ENCODE peak calls at places on chromosome 7, in six cellular contexts. One of them, this sample, is unnamed. For H3K4me1, the result is how much of the 10 kb centered on the place peaks cover.

GRCh38 chr7:148815612-148816011 is 68.5 kb downstream of the EZH2 start:
- DNase-seq in GM23248: no peak
- DNase-seq in aorta: no peak
- DNase-seq in CD8-positive, alpha-beta T cell: no peak
- DNase-seq in adrenal gland: no peak
- DNase-seq in left ventricle myocardium inferior: no peak
- DNase-seq in this sample: no peak

GRCh38 chr7:149884016-149884415 is 10.2 kb downstream of the ATP6V0E2 start:
- DNase-seq in adrenal gland: peak
- DNase-seq in CD8-positive, alpha-beta T cell: no peak
- DNase-seq in GM23248: no peak
- DNase-seq in aorta: peak
- DNase-seq in left ventricle myocardium inferior: no peak
- DNase-seq in this sample: peak

GRCh38 chr7:4958477-4959301 is at the start of gene MMD2:
- DNase-seq in aorta: peak
- DNase-seq in adrenal gland: no peak
- DNase-seq in CD8-positive, alpha-beta T cell: no peak
- DNase-seq in left ventricle myocardium inferior: no peak
- DNase-seq in GM23248: no peak
- DNase-seq in this sample: no peak

GRCh38 chr7:148701414-148701813 is 2.7 kb downstream of the CUL1 start:
- DNase-seq in GM23248: peak
- DNase-seq in aorta: no peak
- DNase-seq in adrenal gland: no peak
- DNase-seq in CD8-positive, alpha-beta T cell: no peak
- DNase-seq in left ventricle myocardium inferior: no peak
- DNase-seq in this sample: no peak

GRCh38 chr7:136687693-136688322 is 180.6 kb upstream of the CHRM2 start:
- DNase-seq in left ventricle myocardium inferior: no peak
- DNase-seq in CD8-positive, alpha-beta T cell: no peak
- DNase-seq in aorta: no peak
- DNase-seq in adrenal gland: peak
- DNase-seq in GM23248: peak
- DNase-seq in this sample: no peak

GRCh38 chr7:50507898-50508470 is 57.2 kb downstream of the DDC start:
- DNase-seq in aorta: no peak
- DNase-seq in GM23248: no peak
- DNase-seq in adrenal gland: no peak
- DNase-seq in CD8-positive, alpha-beta T cell: no peak
- DNase-seq in left ventricle myocardium inferior: no peak
- DNase-seq in this sample: no peak

GRCh38 chr7:24729365-24730017 is 27.8 kb downstream of the GSDME start:
- DNase-seq in left ventricle myocardium inferior: peak
- DNase-seq in aorta: no peak
- DNase-seq in GM23248: no peak
- DNase-seq in adrenal gland: no peak
- DNase-seq in CD8-positive, alpha-beta T cell: no peak
- DNase-seq in this sample: no peak

GRCh38 chr7:51455086-51455485 is 138.5 kb upstream of the COBL start:
- DNase-seq in adrenal gland: no peak
- DNase-seq in left ventricle myocardium inferior: no peak
- DNase-seq in CD8-positive, alpha-beta T cell: no peak
- DNase-seq in aorta: no peak
- DNase-seq in GM23248: no peak
- DNase-seq in this sample: no peak

GRCh38 chr7:102082693-102083385 is 203.8 kb upstream of the SH2B2 start:
- DNase-seq in aorta: no peak
- DNase-seq in GM23248: no peak
- DNase-seq in left ventricle myocardium inferior: no peak
- DNase-seq in adrenal gland: no peak
- DNase-seq in CD8-positive, alpha-beta T cell: no peak
- DNase-seq in this sample: no peak

GRCh38 chr7:44398953-44399574 is 73.7 kb upstream of the CAMK2B start:
- DNase-seq in left ventricle myocardium inferior: no peak
- DNase-seq in CD8-positive, alpha-beta T cell: no peak
- DNase-seq in aorta: no peak
- DNase-seq in GM23248: no peak
- DNase-seq in adrenal gland: peak
- DNase-seq in this sample: no peak

GRCh38 chr7:151225948-151226510 is 976 bp downstream of the ABCF2 start:
- DNase-seq in adrenal gland: peak
- DNase-seq in left ventricle myocardium inferior: no peak
- DNase-seq in aorta: no peak
- DNase-seq in CD8-positive, alpha-beta T cell: no peak
- DNase-seq in GM23248: peak
- DNase-seq in this sample: no peak

GRCh38 chr7:7922684-7923385 is 45.8 kb upstream of the GLCCI1 start:
- DNase-seq in adrenal gland: no peak
- DNase-seq in left ventricle myocardium inferior: no peak
- DNase-seq in CD8-positive, alpha-beta T cell: no peak
- DNase-seq in aorta: no peak
- DNase-seq in GM23248: no peak
- DNase-seq in this sample: no peak

GRCh38 chr7:43779032-43779812 is 20.7 kb downstream of the BLVRA start:
- DNase-seq in adrenal gland: no peak
- DNase-seq in CD8-positive, alpha-beta T cell: no peak
- DNase-seq in aorta: no peak
- DNase-seq in GM23248: no peak
- DNase-seq in left ventricle myocardium inferior: no peak
- DNase-seq in this sample: no peak

GRCh38 chr7:111954056-111954455 is 252.1 kb downstream of the DOCK4 start:
- DNase-seq in aorta: no peak
- DNase-seq in adrenal gland: no peak
- DNase-seq in GM23248: no peak
- DNase-seq in CD8-positive, alpha-beta T cell: no peak
- DNase-seq in left ventricle myocardium inferior: no peak
- DNase-seq in this sample: no peak

GRCh38 chr7:29609162-29610030 is 45.8 kb downstream of the PRR15 start:
- DNase-seq in adrenal gland: no peak
- DNase-seq in left ventricle myocardium inferior: no peak
- DNase-seq in GM23248: peak
- DNase-seq in aorta: no peak
- DNase-seq in CD8-positive, alpha-beta T cell: no peak
- DNase-seq in this sample: no peak

GRCh38 chr7:105306160-105306784 is 82.4 kb downstream of the SRPK2 start:
- DNase-seq in adrenal gland: no peak
- DNase-seq in CD8-positive, alpha-beta T cell: no peak
- DNase-seq in aorta: no peak
- DNase-seq in GM23248: no peak
- DNase-seq in left ventricle myocardium inferior: no peak
- DNase-seq in this sample: no peak

GRCh38 chr7:112185005-112185834 is 21.0 kb downstream of the DOCK4 start:
- DNase-seq in CD8-positive, alpha-beta T cell: no peak
- DNase-seq in left ventricle myocardium inferior: no peak
- DNase-seq in adrenal gland: no peak
- DNase-seq in GM23248: no peak
- DNase-seq in aorta: no peak
- DNase-seq in this sample: no peak

GRCh38 chr7:45211066-45211465 is 53.5 kb downstream of the RAMP3 start:
- DNase-seq in GM23248: no peak
- DNase-seq in left ventricle myocardium inferior: no peak
- DNase-seq in CD8-positive, alpha-beta T cell: no peak
- DNase-seq in aorta: no peak
- DNase-seq in adrenal gland: peak
- DNase-seq in this sample: no peak

GRCh38 chr7:153193144-153193595 is 433.6 kb downstream of the ACTR3B start:
- DNase-seq in CD8-positive, alpha-beta T cell: no peak
- DNase-seq in aorta: no peak
- DNase-seq in left ventricle myocardium inferior: no peak
- DNase-seq in GM23248: peak
- DNase-seq in adrenal gland: peak
- DNase-seq in this sample: peak

GRCh38 chr7:116316838-116317612 is 106.7 kb downstream of the TES start:
- DNase-seq in aorta: peak
- DNase-seq in CD8-positive, alpha-beta T cell: no peak
- DNase-seq in GM23248: peak
- DNase-seq in adrenal gland: peak
- DNase-seq in left ventricle myocardium inferior: peak
- DNase-seq in this sample: peak

GRCh38 chr7:70647801-70648491 is 484.0 kb upstream of the GALNT17 start:
- DNase-seq in CD8-positive, alpha-beta T cell: peak
- DNase-seq in GM23248: peak
- DNase-seq in left ventricle myocardium inferior: no peak
- DNase-seq in aorta: no peak
- DNase-seq in adrenal gland: no peak
- DNase-seq in this sample: no peak

GRCh38 chr7:95491201-95491600 is 5.5 kb downstream of the ASB4 start:
- DNase-seq in adrenal gland: no peak
- DNase-seq in CD8-positive, alpha-beta T cell: no peak
- DNase-seq in left ventricle myocardium inferior: no peak
- DNase-seq in GM23248: no peak
- DNase-seq in aorta: no peak
- DNase-seq in this sample: no peak

GRCh38 chr7:117665393-117665792 is 185.6 kb downstream of the CFTR start:
- DNase-seq in aorta: no peak
- DNase-seq in CD8-positive, alpha-beta T cell: no peak
- DNase-seq in adrenal gland: no peak
- DNase-seq in GM23248: no peak
- DNase-seq in left ventricle myocardium inferior: no peak
- DNase-seq in this sample: no peak

GRCh38 chr7:149300751-149301150 is 38.8 kb downstream of the ZNF783 start:
- DNase-seq in CD8-positive, alpha-beta T cell: no peak
- DNase-seq in GM23248: no peak
- DNase-seq in aorta: no peak
- DNase-seq in left ventricle myocardium inferior: no peak
- DNase-seq in adrenal gland: no peak
- DNase-seq in this sample: no peak

GRCh38 chr7:99996755-99997544 is 18.4 kb upstream of the ZKSCAN1 start:
- DNase-seq in GM23248: no peak
- DNase-seq in CD8-positive, alpha-beta T cell: no peak
- DNase-seq in adrenal gland: no peak
- DNase-seq in left ventricle myocardium inferior: no peak
- DNase-seq in aorta: no peak
- DNase-seq in this sample: no peak

GRCh38 chr7:100000239-100000638 is 15.2 kb upstream of the ZKSCAN1 start:
- DNase-seq in left ventricle myocardium inferior: no peak
- DNase-seq in GM23248: no peak
- DNase-seq in adrenal gland: no peak
- DNase-seq in CD8-positive, alpha-beta T cell: no peak
- DNase-seq in aorta: peak
- DNase-seq in this sample: no peak

GRCh38 chr7:99992330-99993037 is 16.7 kb upstream of the AZGP1 start:
- DNase-seq in adrenal gland: no peak
- DNase-seq in left ventricle myocardium inferior: no peak
- DNase-seq in GM23248: no peak
- DNase-seq in aorta: peak
- DNase-seq in CD8-positive, alpha-beta T cell: no peak
- DNase-seq in this sample: no peak

GRCh38 chr7:99994819-99995218 is 19.0 kb upstream of the AZGP1 start:
- DNase-seq in aorta: peak
- DNase-seq in adrenal gland: no peak
- DNase-seq in left ventricle myocardium inferior: no peak
- DNase-seq in CD8-positive, alpha-beta T cell: no peak
- DNase-seq in GM23248: no peak
- DNase-seq in this sample: no peak

DNA sequence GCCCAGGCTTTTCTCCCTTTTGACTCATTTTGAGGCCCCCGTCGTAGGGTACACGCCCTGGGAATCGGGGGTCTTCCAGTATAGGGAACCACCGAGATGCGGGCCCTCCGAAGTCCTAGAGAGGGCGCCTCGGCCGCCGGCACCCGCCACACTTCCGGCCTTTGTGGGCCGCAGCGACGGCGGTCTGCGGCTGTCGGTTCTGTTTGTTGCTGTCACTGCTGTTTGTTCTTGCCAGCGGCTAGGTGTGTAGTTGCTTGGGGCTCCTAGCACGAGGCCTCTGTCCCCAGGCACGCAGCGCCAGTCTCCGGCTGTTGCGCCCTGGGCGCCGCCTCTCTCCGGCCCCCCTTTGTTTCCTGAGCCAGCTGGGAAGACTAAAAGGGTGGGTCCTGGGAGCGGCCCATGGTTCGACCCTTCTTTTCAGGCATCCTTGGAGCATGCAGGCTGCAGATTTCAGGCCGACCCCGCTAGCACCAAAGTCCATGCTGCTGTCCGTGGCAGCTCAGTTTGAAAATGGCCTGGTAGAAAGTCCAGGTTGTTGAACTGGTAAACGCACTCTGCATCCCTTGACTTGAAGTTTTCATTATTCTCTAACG is 17.8 kb upstream of the ZKSCAN1 start:
- DNase-seq in adrenal gland: no peak
- DNase-seq in aorta: peak
- DNase-seq in left ventricle myocardium inferior: peak
- DNase-seq in GM23248: peak
- DNase-seq in CD8-positive, alpha-beta T cell: peak
- DNase-seq in this sample: peak
- H3K27ac ChIP-seq in adrenal gland: no peak
- H3K27ac ChIP-seq in aorta: peak
- H3K27ac ChIP-seq in left ventricle myocardium inferior: peak
- H3K27ac ChIP-seq in GM23248: no peak
- H3K27ac ChIP-seq in CD8-positive, alpha-beta T cell: peak
- H3K27ac ChIP-seq in this sample: peak

GRCh38 chr7:40500209-40500608 is 365.4 kb downstream of the SUGCT start:
- DNase-seq in adrenal gland: no peak
- DNase-seq in left ventricle myocardium inferior: no peak
- DNase-seq in GM23248: no peak
- DNase-seq in CD8-positive, alpha-beta T cell: no peak
- DNase-seq in aorta: no peak
- DNase-seq in this sample: no peak
- H3K4me1 ChIP-seq in adrenal gland: under half
- H3K4me1 ChIP-seq in left ventricle myocardium inferior: under half
- H3K4me1 ChIP-seq in GM23248: under half
- H3K4me1 ChIP-seq in CD8-positive, alpha-beta T cell: under half
- H3K4me1 ChIP-seq in aorta: under half
- H3K4me1 ChIP-seq in this sample: under half

GRCh38 chr7:141785711-141786552 is 4.1 kb upstream of the TAS2R5 start:
- DNase-seq in adrenal gland: peak
- DNase-seq in GM23248: peak
- DNase-seq in CD8-positive, alpha-beta T cell: no peak
- DNase-seq in left ventricle myocardium inferior: no peak
- DNase-seq in aorta: no peak
- DNase-seq in this sample: no peak
- H3K27ac ChIP-seq in adrenal gland: no peak
- H3K27ac ChIP-seq in GM23248: no peak
- H3K27ac ChIP-seq in CD8-positive, alpha-beta T cell: no peak
- H3K27ac ChIP-seq in left ventricle myocardium inferior: no peak
- H3K27ac ChIP-seq in aorta: no peak
- H3K27ac ChIP-seq in this sample: no peak

GRCh38 chr7:55130079-55130476 is 111.3 kb downstream of the EGFR start:
- DNase-seq in GM23248: peak
- DNase-seq in left ventricle myocardium inferior: no peak
- DNase-seq in aorta: no peak
- DNase-seq in CD8-positive, alpha-beta T cell: no peak
- DNase-seq in adrenal gland: no peak
- DNase-seq in this sample: no peak

GRCh38 chr7:55128693-55129394 is 110.0 kb downstream of the EGFR start:
- DNase-seq in adrenal gland: no peak
- DNase-seq in CD8-positive, alpha-beta T cell: no peak
- DNase-seq in GM23248: peak
- DNase-seq in left ventricle myocardium inferior: peak
- DNase-seq in aorta: no peak
- DNase-seq in this sample: no peak

GRCh38 chr7:55130554-55131198 is 111.9 kb downstream of the EGFR start:
- DNase-seq in GM23248: peak
- DNase-seq in left ventricle myocardium inferior: peak
- DNase-seq in aorta: peak
- DNase-seq in adrenal gland: no peak
- DNase-seq in CD8-positive, alpha-beta T cell: no peak
- DNase-seq in this sample: no peak

GRCh38 chr7:55127622-55128081 is 108.8 kb downstream of the EGFR start:
- DNase-seq in adrenal gland: no peak
- DNase-seq in left ventricle myocardium inferior: no peak
- DNase-seq in GM23248: peak
- DNase-seq in CD8-positive, alpha-beta T cell: no peak
- DNase-seq in aorta: no peak
- DNase-seq in this sample: peak

GRCh38 chr7:55129409-55130078 is 110.7 kb downstream of the EGFR start:
- DNase-seq in aorta: no peak
- DNase-seq in CD8-positive, alpha-beta T cell: no peak
- DNase-seq in adrenal gland: no peak
- DNase-seq in left ventricle myocardium inferior: no peak
- DNase-seq in GM23248: peak
- DNase-seq in this sample: no peak
- H3K4me1 ChIP-seq in aorta: under half
- H3K4me1 ChIP-seq in CD8-positive, alpha-beta T cell: under half
- H3K4me1 ChIP-seq in adrenal gland: half or more
- H3K4me1 ChIP-seq in left ventricle myocardium inferior: half or more
- H3K4me1 ChIP-seq in GM23248: half or more
- H3K4me1 ChIP-seq in this sample: under half